ENCODE peak calls at places on chromosome 5, in nine cellular contexts. One of them, this sample, is unnamed.

GRCh38 chr5:172954751-172955159 is 4.5 kb upstream of the RPL26L1 start:
- DNase-seq in stomach: no peak
- DNase-seq in thoracic aorta: no peak
- DNase-seq in lung: no peak
- DNase-seq in psoas muscle: no peak
- DNase-seq in PC-3: no peak
- DNase-seq in AG04450: no peak
- DNase-seq in spleen: no peak
- DNase-seq in A549: no peak
- DNase-seq in this sample: no peak

GRCh38 chr5:123732261-123732660 is 220.3 kb downstream of the CSNK1G3 start:
- DNase-seq in stomach: no peak
- DNase-seq in thoracic aorta: no peak
- DNase-seq in lung: no peak
- DNase-seq in psoas muscle: no peak
- DNase-seq in PC-3: no peak
- DNase-seq in AG04450: no peak
- DNase-seq in spleen: no peak
- DNase-seq in A549: no peak
- DNase-seq in this sample: no peak

GRCh38 chr5:16803831-16804230 is 132.3 kb downstream of the MYO10 start:
- DNase-seq in stomach: no peak
- DNase-seq in thoracic aorta: no peak
- DNase-seq in lung: no peak
- DNase-seq in psoas muscle: no peak
- DNase-seq in PC-3: no peak
- DNase-seq in AG04450: no peak
- DNase-seq in spleen: no peak
- DNase-seq in A549: no peak
- DNase-seq in this sample: no peak

GRCh38 chr5:24642022-24642421 is 2.8 kb downstream of the CDH10 start:
- DNase-seq in stomach: no peak
- DNase-seq in thoracic aorta: no peak
- DNase-seq in lung: no peak
- DNase-seq in psoas muscle: no peak
- DNase-seq in PC-3: peak
- DNase-seq in AG04450: no peak
- DNase-seq in spleen: no peak
- DNase-seq in A549: peak
- DNase-seq in this sample: peak

GRCh38 chr5:32522429-32523143 is 62.8 kb upstream of the SUB1 start:
- DNase-seq in stomach: no peak
- DNase-seq in thoracic aorta: no peak
- DNase-seq in lung: peak
- DNase-seq in psoas muscle: peak
- DNase-seq in PC-3: peak
- DNase-seq in AG04450: no peak
- DNase-seq in spleen: peak
- DNase-seq in A549: no peak
- DNase-seq in this sample: peak

GRCh38 chr5:123809594-123810172 is 297.7 kb downstream of the CSNK1G3 start:
- DNase-seq in stomach: no peak
- DNase-seq in thoracic aorta: no peak
- DNase-seq in lung: no peak
- DNase-seq in psoas muscle: no peak
- DNase-seq in PC-3: no peak
- DNase-seq in AG04450: no peak
- DNase-seq in spleen: no peak
- DNase-seq in A549: no peak
- DNase-seq in this sample: no peak

GRCh38 chr5:136174021-136174659 is 18.8 kb downstream of the SMIM32 start:
- DNase-seq in stomach: no peak
- DNase-seq in thoracic aorta: no peak
- DNase-seq in lung: no peak
- DNase-seq in psoas muscle: no peak
- DNase-seq in PC-3: peak
- DNase-seq in AG04450: peak
- DNase-seq in spleen: no peak
- DNase-seq in A549: peak
- DNase-seq in this sample: peak

GRCh38 chr5:14869286-14870164 is 2.1 kb downstream of the ANKH start:
- DNase-seq in stomach: no peak
- DNase-seq in thoracic aorta: no peak
- DNase-seq in lung: no peak
- DNase-seq in psoas muscle: no peak
- DNase-seq in PC-3: peak
- DNase-seq in AG04450: no peak
- DNase-seq in spleen: no peak
- DNase-seq in A549: no peak
- DNase-seq in this sample: no peak

GRCh38 chr5:15929616-15930303 is 249.8 kb downstream of the MARCHF11 start:
- DNase-seq in stomach: no peak
- DNase-seq in thoracic aorta: no peak
- DNase-seq in lung: no peak
- DNase-seq in psoas muscle: no peak
- DNase-seq in PC-3: no peak
- DNase-seq in AG04450: peak
- DNase-seq in spleen: no peak
- DNase-seq in A549: no peak
- DNase-seq in this sample: peak

GRCh38 chr5:134242146-134242545 is 16.3 kb upstream of the PPP2CA start:
- DNase-seq in stomach: no peak
- DNase-seq in thoracic aorta: no peak
- DNase-seq in lung: no peak
- DNase-seq in psoas muscle: peak
- DNase-seq in PC-3: no peak
- DNase-seq in AG04450: peak
- DNase-seq in spleen: no peak
- DNase-seq in A549: peak
- DNase-seq in this sample: peak

GRCh38 chr5:80284720-80285119 is 28.9 kb upstream of the SERINC5 start:
- DNase-seq in stomach: no peak
- DNase-seq in thoracic aorta: no peak
- DNase-seq in lung: no peak
- DNase-seq in psoas muscle: no peak
- DNase-seq in PC-3: no peak
- DNase-seq in AG04450: no peak
- DNase-seq in spleen: no peak
- DNase-seq in A549: no peak
- DNase-seq in this sample: no peak

GRCh38 chr5:154460172-154460571 is 14.4 kb downstream of the SAP30L start:
- DNase-seq in stomach: no peak
- DNase-seq in thoracic aorta: no peak
- DNase-seq in lung: no peak
- DNase-seq in psoas muscle: no peak
- DNase-seq in PC-3: no peak
- DNase-seq in AG04450: no peak
- DNase-seq in spleen: no peak
- DNase-seq in A549: no peak
- DNase-seq in this sample: no peak
- TF ChIP-seq CTCF in stomach: no peak
- TF ChIP-seq CTCF in thoracic aorta: no peak
- TF ChIP-seq CTCF in lung: no peak
- TF ChIP-seq CTCF in psoas muscle: no peak
- TF ChIP-seq CTCF in PC-3: no peak
- TF ChIP-seq CTCF in AG04450: no peak
- TF ChIP-seq CTCF in spleen: no peak
- TF ChIP-seq CTCF in A549: no peak
- TF ChIP-seq CTCF in this sample: no peak

DNA sequence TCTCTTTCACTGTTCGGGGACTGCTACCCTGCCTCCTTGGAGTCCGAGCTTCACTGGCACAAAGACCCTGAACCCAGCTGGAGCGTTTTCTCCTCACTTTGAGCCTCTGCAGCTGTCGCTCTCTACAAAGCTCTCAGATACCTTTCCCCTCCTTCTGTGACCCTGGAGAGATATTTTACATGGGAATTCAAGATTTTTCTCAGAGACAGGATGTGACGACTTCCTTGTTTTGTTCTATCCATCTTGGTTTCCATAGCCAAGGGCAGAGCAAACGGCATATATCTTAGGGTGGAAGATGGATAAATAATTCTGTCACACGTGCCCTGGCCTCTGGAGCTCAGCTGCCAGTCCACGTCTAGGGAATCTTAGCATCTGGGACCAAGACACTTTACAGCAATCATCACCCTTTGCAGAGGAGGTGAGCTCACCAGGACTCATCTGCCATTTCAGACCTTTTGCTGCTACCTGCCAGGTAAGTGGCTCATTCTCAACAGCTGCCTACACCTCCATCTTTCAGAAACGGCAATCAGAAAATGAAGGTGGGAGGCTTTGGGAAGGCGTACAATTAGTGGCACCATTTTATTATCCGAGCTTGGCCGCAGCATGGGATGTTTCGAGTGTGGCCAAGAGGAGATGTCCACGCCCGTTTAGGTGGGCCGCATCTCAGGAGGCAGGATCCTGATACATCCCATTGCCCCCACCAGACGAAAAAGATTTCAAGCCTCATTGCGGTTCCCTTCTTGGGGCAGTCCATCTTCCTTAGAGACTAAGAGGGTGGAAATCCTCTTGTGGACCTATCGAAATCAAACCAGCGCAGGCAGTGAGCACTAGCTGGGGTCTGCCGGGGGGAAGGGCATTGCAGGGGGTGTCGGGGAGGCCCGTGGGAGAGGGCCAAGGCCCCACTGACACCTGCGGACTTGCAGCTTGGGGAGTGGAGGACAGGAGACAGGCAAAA is at the start of gene BTNL9:
- DNase-seq in stomach: no peak
- DNase-seq in thoracic aorta: no peak
- DNase-seq in lung: peak
- DNase-seq in psoas muscle: no peak
- DNase-seq in PC-3: no peak
- DNase-seq in AG04450: no peak
- DNase-seq in spleen: peak
- DNase-seq in A549: no peak
- DNase-seq in this sample: no peak
- H3K4me3 ChIP-seq in stomach: peak
- H3K4me3 ChIP-seq in thoracic aorta: no peak
- H3K4me3 ChIP-seq in lung: peak
- H3K4me3 ChIP-seq in psoas muscle: peak
- H3K4me3 ChIP-seq in PC-3: no peak
- H3K4me3 ChIP-seq in AG04450: no peak
- H3K4me3 ChIP-seq in spleen: peak
- H3K4me3 ChIP-seq in A549: no peak
- H3K4me3 ChIP-seq in this sample: no peak

GRCh38 chr5:140877262-140877581 is 2.1 kb downstream of the PCDHA12 start:
- DNase-seq in stomach: no peak
- DNase-seq in thoracic aorta: no peak
- DNase-seq in lung: no peak
- DNase-seq in psoas muscle: no peak
- DNase-seq in PC-3: no peak
- DNase-seq in AG04450: no peak
- DNase-seq in spleen: peak
- DNase-seq in A549: no peak
- DNase-seq in this sample: no peak

GRCh38 chr5:140882591-140882899 is 621 bp downstream of the PCDHA13 start:
- DNase-seq in stomach: no peak
- DNase-seq in thoracic aorta: no peak
- DNase-seq in lung: peak
- DNase-seq in psoas muscle: no peak
- DNase-seq in PC-3: peak
- DNase-seq in AG04450: no peak
- DNase-seq in spleen: no peak
- DNase-seq in A549: peak
- DNase-seq in this sample: no peak

GRCh38 chr5:140883373-140883772 is 1.4 kb downstream of the PCDHA13 start:
- DNase-seq in stomach: no peak
- DNase-seq in thoracic aorta: no peak
- DNase-seq in lung: no peak
- DNase-seq in psoas muscle: no peak
- DNase-seq in PC-3: no peak
- DNase-seq in AG04450: no peak
- DNase-seq in spleen: no peak
- DNase-seq in A549: no peak
- DNase-seq in this sample: no peak

GRCh38 chr5:140883927-140884697 is 2.2 kb downstream of the PCDHA13 start:
- DNase-seq in stomach: no peak
- DNase-seq in thoracic aorta: no peak
- DNase-seq in lung: no peak
- DNase-seq in psoas muscle: no peak
- DNase-seq in PC-3: no peak
- DNase-seq in AG04450: no peak
- DNase-seq in spleen: peak
- DNase-seq in A549: no peak
- DNase-seq in this sample: no peak

DNA sequence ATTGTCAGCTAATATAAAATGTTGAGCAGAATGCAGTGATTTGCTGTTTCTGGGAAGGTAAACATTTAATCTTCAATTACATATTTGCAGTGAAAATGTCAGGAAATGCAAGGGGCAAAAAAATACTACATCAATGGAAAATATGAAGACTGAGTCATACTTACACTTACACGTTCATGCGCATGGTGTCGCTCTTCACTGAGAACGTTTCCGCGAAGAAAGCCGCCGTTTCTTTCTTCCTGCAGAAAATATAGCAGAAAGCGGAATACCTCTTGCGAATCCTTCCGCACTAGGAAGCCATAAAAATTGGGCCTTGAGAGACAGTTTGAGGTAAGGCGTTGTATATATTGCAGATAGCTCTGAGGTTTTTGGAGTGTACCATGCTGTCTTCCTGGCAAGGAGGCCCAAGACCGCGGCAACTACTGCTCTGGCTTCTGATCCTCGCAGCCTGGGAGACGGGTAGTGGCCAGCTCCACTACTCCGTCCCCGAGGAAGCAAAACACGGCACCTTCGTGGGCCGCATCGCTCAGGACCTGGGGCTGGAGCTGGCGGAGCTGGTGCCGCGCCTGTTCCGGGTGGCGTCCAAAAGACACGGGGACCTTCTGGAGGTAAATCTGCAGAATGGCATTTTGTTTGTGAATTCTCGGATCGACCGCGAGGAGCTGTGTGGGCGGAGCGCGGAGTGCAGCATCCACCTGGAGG is at the start of gene PCDHA13:
- DNase-seq in stomach: no peak
- DNase-seq in thoracic aorta: no peak
- DNase-seq in lung: no peak
- DNase-seq in psoas muscle: no peak
- DNase-seq in PC-3: peak
- DNase-seq in AG04450: no peak
- DNase-seq in spleen: no peak
- DNase-seq in A549: no peak
- DNase-seq in this sample: peak
- TF ChIP-seq CTCF in stomach: no peak
- TF ChIP-seq CTCF in thoracic aorta: no peak
- TF ChIP-seq CTCF in lung: peak
- TF ChIP-seq CTCF in psoas muscle: no peak
- TF ChIP-seq CTCF in PC-3: peak
- TF ChIP-seq CTCF in AG04450: no peak
- TF ChIP-seq CTCF in spleen: no peak
- TF ChIP-seq CTCF in A549: no peak
- TF ChIP-seq CTCF in this sample: no peak

DNA sequence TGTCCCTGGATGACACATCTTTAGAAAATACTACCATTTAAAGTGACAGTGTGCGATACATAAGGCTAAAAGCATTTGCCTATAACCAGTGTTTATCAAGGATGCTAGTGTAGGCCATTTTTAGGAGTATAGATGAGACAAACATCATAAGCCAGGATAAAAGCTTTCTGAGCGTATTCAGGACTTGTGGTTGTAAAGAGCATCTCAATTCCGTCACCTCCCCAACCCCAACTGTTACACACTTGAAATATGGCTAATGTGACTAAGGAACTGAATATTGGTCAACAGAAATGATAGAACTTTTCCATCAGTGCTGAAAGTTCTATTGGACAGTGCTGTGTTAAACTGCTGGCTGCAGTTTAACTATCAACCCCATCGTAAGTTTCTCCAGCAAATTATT is 4.5 kb downstream of the SNX18 start:
- DNase-seq in stomach: no peak
- DNase-seq in thoracic aorta: no peak
- DNase-seq in lung: no peak
- DNase-seq in psoas muscle: no peak
- DNase-seq in PC-3: no peak
- DNase-seq in AG04450: no peak
- DNase-seq in spleen: no peak
- DNase-seq in A549: no peak
- DNase-seq in this sample: no peak
- H3K4me3 ChIP-seq in stomach: peak
- H3K4me3 ChIP-seq in thoracic aorta: peak
- H3K4me3 ChIP-seq in lung: no peak
- H3K4me3 ChIP-seq in psoas muscle: peak
- H3K4me3 ChIP-seq in PC-3: peak
- H3K4me3 ChIP-seq in AG04450: peak
- H3K4me3 ChIP-seq in spleen: peak
- H3K4me3 ChIP-seq in A549: no peak
- H3K4me3 ChIP-seq in this sample: peak

This sample was measured in fibroblast of villous mesenchyme.